ENCODE peak calls at places on chromosomes 5 and 9, in four cellular contexts. One of them, this sample, is unnamed.

GRCh38 chr9:84711936-84712335 is 42.4 kb downstream of the NTRK2 start:
- DNase-seq in left ventricle myocardium inferior: no peak
- DNase-seq in CD4-positive, alpha-beta T cell: no peak
- DNase-seq in fibroblast of mammary gland: peak
- DNase-seq in this sample: no peak

GRCh38 chr9:122216138-122216797 is 12.5 kb downstream of the LHX6 start:
- DNase-seq in left ventricle myocardium inferior: no peak
- DNase-seq in fibroblast of mammary gland: no peak
- DNase-seq in CD4-positive, alpha-beta T cell: no peak
- DNase-seq in this sample: no peak

GRCh38 chr9:33044677-33045282 is 19.7 kb downstream of the DNAJA1 start:
- DNase-seq in fibroblast of mammary gland: peak
- DNase-seq in left ventricle myocardium inferior: no peak
- DNase-seq in CD4-positive, alpha-beta T cell: no peak
- DNase-seq in this sample: no peak

GRCh38 chr5:113487779-113488644 is at the start of gene MCC:
- DNase-seq in fibroblast of mammary gland: peak
- DNase-seq in left ventricle myocardium inferior: peak
- DNase-seq in CD4-positive, alpha-beta T cell: no peak
- DNase-seq in this sample: peak

GRCh38 chr5:103674739-103675138 is 112.2 kb upstream of the NUDT12 start:
- DNase-seq in fibroblast of mammary gland: peak
- DNase-seq in CD4-positive, alpha-beta T cell: no peak
- DNase-seq in left ventricle myocardium inferior: no peak
- DNase-seq in this sample: no peak

GRCh38 chr5:140806834-140807775 is at the start of gene PCDHA4:
- DNase-seq in left ventricle myocardium inferior: no peak
- DNase-seq in fibroblast of mammary gland: peak
- DNase-seq in CD4-positive, alpha-beta T cell: no peak
- DNase-seq in this sample: peak

GRCh38 chr9:13719981-13720380 is 440.5 kb upstream of the MPDZ start:
- DNase-seq in fibroblast of mammary gland: peak
- DNase-seq in CD4-positive, alpha-beta T cell: no peak
- DNase-seq in left ventricle myocardium inferior: no peak
- DNase-seq in this sample: no peak

GRCh38 chr5:78387468-78388153 is 27.2 kb downstream of the SCAMP1 start:
- DNase-seq in left ventricle myocardium inferior: no peak
- DNase-seq in fibroblast of mammary gland: no peak
- DNase-seq in CD4-positive, alpha-beta T cell: no peak
- DNase-seq in this sample: no peak

GRCh38 chr5:134769206-134769605 is 10.6 kb downstream of the DDX46 start:
- DNase-seq in fibroblast of mammary gland: peak
- DNase-seq in CD4-positive, alpha-beta T cell: no peak
- DNase-seq in left ventricle myocardium inferior: no peak
- DNase-seq in this sample: no peak

GRCh38 chr5:125823572-125823971 is 599.6 kb upstream of the GRAMD2B start:
- DNase-seq in fibroblast of mammary gland: peak
- DNase-seq in left ventricle myocardium inferior: no peak
- DNase-seq in CD4-positive, alpha-beta T cell: no peak
- DNase-seq in this sample: no peak

GRCh38 chr5:82019342-82020138 is 47.7 kb downstream of the ATG10 start:
- DNase-seq in CD4-positive, alpha-beta T cell: no peak
- DNase-seq in left ventricle myocardium inferior: no peak
- DNase-seq in fibroblast of mammary gland: no peak
- DNase-seq in this sample: no peak

GRCh38 chr5:151906246-151906645 is 18.4 kb downstream of the GLRA1 start:
- DNase-seq in CD4-positive, alpha-beta T cell: no peak
- DNase-seq in left ventricle myocardium inferior: no peak
- DNase-seq in fibroblast of mammary gland: no peak
- DNase-seq in this sample: no peak

GRCh38 chr9:112754578-112754977 is 4.0 kb downstream of the SNX30 start:
- DNase-seq in left ventricle myocardium inferior: no peak
- DNase-seq in CD4-positive, alpha-beta T cell: no peak
- DNase-seq in fibroblast of mammary gland: peak
- DNase-seq in this sample: no peak

GRCh38 chr5:9212605-9213004 is 333.3 kb downstream of the SEMA5A start:
- DNase-seq in fibroblast of mammary gland: peak
- DNase-seq in CD4-positive, alpha-beta T cell: no peak
- DNase-seq in left ventricle myocardium inferior: no peak
- DNase-seq in this sample: no peak

GRCh38 chr9:97985058-97985861 is 2.1 kb downstream of the ANP32B start:
- DNase-seq in fibroblast of mammary gland: peak
- DNase-seq in left ventricle myocardium inferior: no peak
- DNase-seq in CD4-positive, alpha-beta T cell: peak
- DNase-seq in this sample: peak

GRCh38 chr5:147101654-147102053 is 133.2 kb upstream of the STK32A start:
- DNase-seq in CD4-positive, alpha-beta T cell: no peak
- DNase-seq in fibroblast of mammary gland: peak
- DNase-seq in left ventricle myocardium inferior: no peak
- DNase-seq in this sample: no peak

GRCh38 chr5:88203977-88204735 is 64.5 kb downstream of the TMEM161B start:
- DNase-seq in fibroblast of mammary gland: no peak
- DNase-seq in left ventricle myocardium inferior: no peak
- DNase-seq in CD4-positive, alpha-beta T cell: peak
- DNase-seq in this sample: no peak

GRCh38 chr9:127188396-127188795 is 66.0 kb upstream of the ANGPTL2 start:
- DNase-seq in left ventricle myocardium inferior: no peak
- DNase-seq in fibroblast of mammary gland: no peak
- DNase-seq in CD4-positive, alpha-beta T cell: no peak
- DNase-seq in this sample: no peak

GRCh38 chr9:134547161-134548100 is 94.2 kb upstream of the COL5A1 start:
- DNase-seq in left ventricle myocardium inferior: peak
- DNase-seq in CD4-positive, alpha-beta T cell: no peak
- DNase-seq in fibroblast of mammary gland: no peak
- DNase-seq in this sample: no peak

GRCh38 chr5:32099486-32100035 is 74.6 kb downstream of the GOLPH3 start:
- DNase-seq in fibroblast of mammary gland: no peak
- DNase-seq in CD4-positive, alpha-beta T cell: no peak
- DNase-seq in left ventricle myocardium inferior: no peak
- DNase-seq in this sample: no peak

GRCh38 chr9:19994296-19994695 is 205.5 kb upstream of the SLC24A2 start:
- DNase-seq in fibroblast of mammary gland: peak
- DNase-seq in left ventricle myocardium inferior: no peak
- DNase-seq in CD4-positive, alpha-beta T cell: no peak
- DNase-seq in this sample: no peak

DNA sequence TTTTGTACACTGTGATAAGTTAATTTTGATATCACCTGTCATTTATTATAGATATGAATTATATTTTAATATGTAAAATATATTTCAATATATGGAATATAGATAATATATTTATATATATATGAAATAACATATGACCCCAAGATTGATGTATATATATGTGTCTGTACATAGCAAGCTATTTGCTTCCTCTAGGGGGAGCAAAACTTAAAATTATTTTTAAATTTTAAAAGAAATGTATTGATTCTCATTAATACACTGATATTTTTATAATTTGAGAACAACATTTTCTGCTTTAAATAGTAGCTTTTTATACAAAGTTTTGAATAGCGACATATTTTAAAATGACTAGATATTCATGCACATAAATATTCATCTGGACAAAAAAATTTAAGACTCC is 272.0 kb downstream of the DMRTA1 start:
- DNase-seq in fibroblast of mammary gland: no peak
- DNase-seq in left ventricle myocardium inferior: no peak
- DNase-seq in CD4-positive, alpha-beta T cell: no peak
- DNase-seq in this sample: no peak
- TF ChIP-seq CTCF in fibroblast of mammary gland: peak
- TF ChIP-seq CTCF in left ventricle myocardium inferior: no peak
- TF ChIP-seq CTCF in CD4-positive, alpha-beta T cell: no peak
- TF ChIP-seq CTCF in this sample: peak

GRCh38 chr9:34254141-34254913 is 74.7 kb downstream of the KIF24 start:
- DNase-seq in CD4-positive, alpha-beta T cell: no peak
- DNase-seq in left ventricle myocardium inferior: peak
- DNase-seq in fibroblast of mammary gland: peak
- DNase-seq in this sample: no peak

GRCh38 chr9:34254966-34255825 is 73.9 kb downstream of the KIF24 start:
- DNase-seq in CD4-positive, alpha-beta T cell: no peak
- DNase-seq in fibroblast of mammary gland: peak
- DNase-seq in left ventricle myocardium inferior: no peak
- DNase-seq in this sample: no peak

GRCh38 chr9:34252016-34252415 is 73.2 kb downstream of the UBAP1 start:
- DNase-seq in left ventricle myocardium inferior: no peak
- DNase-seq in CD4-positive, alpha-beta T cell: no peak
- DNase-seq in fibroblast of mammary gland: peak
- DNase-seq in this sample: no peak

GRCh38 chr9:34252670-34253459 is 74.0 kb downstream of the UBAP1 start:
- DNase-seq in CD4-positive, alpha-beta T cell: peak
- DNase-seq in fibroblast of mammary gland: peak
- DNase-seq in left ventricle myocardium inferior: peak
- DNase-seq in this sample: peak

GRCh38 chr9:34253460-34253837 is 74.6 kb downstream of the UBAP1 start:
- DNase-seq in fibroblast of mammary gland: peak
- DNase-seq in CD4-positive, alpha-beta T cell: no peak
- DNase-seq in left ventricle myocardium inferior: peak
- DNase-seq in this sample: no peak
- TF ChIP-seq CTCF in fibroblast of mammary gland: peak
- TF ChIP-seq CTCF in CD4-positive, alpha-beta T cell: no peak
- TF ChIP-seq CTCF in left ventricle myocardium inferior: peak
- TF ChIP-seq CTCF in this sample: no peak

GRCh38 chr5:26700759-26701384 is 337.5 kb downstream of the CDH9 start:
- DNase-seq in left ventricle myocardium inferior: no peak
- DNase-seq in CD4-positive, alpha-beta T cell: no peak
- DNase-seq in fibroblast of mammary gland: peak
- DNase-seq in this sample: peak
- TF ChIP-seq CTCF in left ventricle myocardium inferior: peak
- TF ChIP-seq CTCF in CD4-positive, alpha-beta T cell: no peak
- TF ChIP-seq CTCF in fibroblast of mammary gland: peak
- TF ChIP-seq CTCF in this sample: peak

DNA sequence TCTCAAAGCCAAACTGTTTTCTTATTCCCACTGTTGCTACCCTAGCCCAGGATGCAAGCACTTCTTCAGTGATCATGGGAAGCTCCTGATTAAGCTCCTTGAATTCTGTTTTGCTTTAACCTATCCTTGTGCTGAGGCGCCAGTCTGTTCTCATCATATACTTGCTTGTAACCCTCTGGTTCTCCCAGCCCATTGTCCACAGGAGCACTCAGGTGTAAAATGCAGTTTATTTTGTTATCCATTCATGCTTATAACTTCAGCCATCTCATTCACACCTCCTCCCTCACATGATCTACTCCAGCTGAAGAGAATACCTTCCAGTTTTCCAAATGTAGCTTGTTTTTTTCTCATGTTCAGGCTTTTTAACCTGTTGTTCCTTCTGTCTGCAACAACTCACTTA is 402.1 kb upstream of the BRINP1 start:
- DNase-seq in CD4-positive, alpha-beta T cell: no peak
- DNase-seq in left ventricle myocardium inferior: no peak
- DNase-seq in fibroblast of mammary gland: no peak
- DNase-seq in this sample: no peak
- TF ChIP-seq CTCF in CD4-positive, alpha-beta T cell: no peak
- TF ChIP-seq CTCF in left ventricle myocardium inferior: no peak
- TF ChIP-seq CTCF in fibroblast of mammary gland: no peak
- TF ChIP-seq CTCF in this sample: no peak

GRCh38 chr9:26725573-26725972 is 167.0 kb downstream of the CAAP1 start:
- DNase-seq in left ventricle myocardium inferior: no peak
- DNase-seq in fibroblast of mammary gland: peak
- DNase-seq in CD4-positive, alpha-beta T cell: no peak
- DNase-seq in this sample: no peak

GRCh38 chr9:26722755-26723154 is 169.8 kb downstream of the CAAP1 start:
- DNase-seq in fibroblast of mammary gland: no peak
- DNase-seq in left ventricle myocardium inferior: no peak
- DNase-seq in CD4-positive, alpha-beta T cell: no peak
- DNase-seq in this sample: no peak

GRCh38 chr9:26727471-26727870 is 165.1 kb downstream of the CAAP1 start:
- DNase-seq in left ventricle myocardium inferior: no peak
- DNase-seq in CD4-positive, alpha-beta T cell: no peak
- DNase-seq in fibroblast of mammary gland: no peak
- DNase-seq in this sample: no peak

GRCh38 chr9:26723486-26723885 is 169.1 kb downstream of the CAAP1 start:
- DNase-seq in fibroblast of mammary gland: peak
- DNase-seq in CD4-positive, alpha-beta T cell: no peak
- DNase-seq in left ventricle myocardium inferior: no peak
- DNase-seq in this sample: peak
- TF ChIP-seq CTCF in fibroblast of mammary gland: peak
- TF ChIP-seq CTCF in CD4-positive, alpha-beta T cell: no peak
- TF ChIP-seq CTCF in left ventricle myocardium inferior: no peak
- TF ChIP-seq CTCF in this sample: peak

DNA sequence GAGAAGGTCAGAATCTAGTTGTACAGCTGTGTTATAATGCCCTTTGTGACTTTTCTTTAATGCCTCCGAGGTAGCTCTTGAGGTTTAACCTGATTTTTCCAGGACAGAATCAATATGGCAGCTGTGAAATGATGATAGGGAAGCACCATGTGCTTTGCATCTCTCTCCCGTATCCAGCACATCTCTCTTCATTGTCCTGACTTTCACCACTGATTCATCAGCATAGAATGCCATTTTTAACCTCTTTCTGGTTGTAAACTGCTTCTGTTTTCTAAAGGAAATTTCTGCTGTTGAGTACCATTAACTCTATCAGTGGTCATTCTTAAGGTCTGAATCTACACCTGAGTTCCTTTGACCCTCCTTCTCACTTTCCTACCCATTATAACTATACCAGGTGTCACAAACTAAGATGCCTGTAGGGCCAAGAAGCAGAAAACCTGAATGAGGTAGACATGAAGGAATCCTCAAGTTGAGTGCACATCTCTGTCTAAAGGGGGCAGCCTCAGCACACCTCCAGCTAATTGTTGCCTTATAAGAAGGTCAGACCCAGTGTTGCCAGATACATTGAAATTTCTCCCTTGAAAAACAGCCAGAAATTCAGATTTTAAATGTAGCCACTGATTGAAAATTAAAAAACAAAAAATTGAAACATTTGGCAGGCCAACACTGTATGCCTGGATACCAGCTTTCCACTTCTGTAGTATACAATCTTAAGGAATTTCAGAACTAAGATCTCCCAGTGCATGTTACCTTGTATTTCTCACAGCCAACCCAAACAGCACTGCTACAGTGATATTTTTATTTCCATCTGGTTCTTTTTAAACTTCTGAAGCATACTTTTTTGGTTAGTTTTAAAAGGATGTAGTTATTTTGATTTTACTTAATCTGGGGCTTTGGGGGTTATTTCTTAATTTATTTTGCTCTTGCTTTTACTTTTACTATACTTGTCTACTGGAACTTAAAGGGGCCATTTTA is 35.8 kb upstream of the TLX3 start:
- DNase-seq in left ventricle myocardium inferior: no peak
- DNase-seq in fibroblast of mammary gland: peak
- DNase-seq in CD4-positive, alpha-beta T cell: no peak
- DNase-seq in this sample: no peak
- TF ChIP-seq CTCF in left ventricle myocardium inferior: peak
- TF ChIP-seq CTCF in fibroblast of mammary gland: peak
- TF ChIP-seq CTCF in CD4-positive, alpha-beta T cell: no peak
- TF ChIP-seq CTCF in this sample: peak

DNA sequence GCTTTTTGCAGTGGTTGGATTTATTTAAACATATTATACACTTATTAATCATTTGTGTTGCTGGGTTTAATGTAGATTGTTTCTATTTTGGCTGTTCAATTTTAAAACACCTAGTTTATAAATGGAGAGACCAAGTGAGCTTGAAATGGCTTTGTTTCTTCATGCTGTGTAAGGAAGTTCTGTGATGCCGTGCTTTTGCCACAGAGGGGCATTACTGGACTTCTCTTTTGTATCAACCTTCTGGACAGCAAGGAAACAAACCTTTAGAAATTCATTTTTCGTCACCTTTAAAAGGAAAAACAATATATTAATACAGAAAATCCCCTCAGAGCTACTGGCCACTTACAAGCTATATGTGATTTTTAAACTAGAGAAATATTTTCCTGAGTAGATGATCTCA is 81.9 kb downstream of the DMRTA1 start:
- DNase-seq in CD4-positive, alpha-beta T cell: no peak
- DNase-seq in fibroblast of mammary gland: peak
- DNase-seq in left ventricle myocardium inferior: no peak
- DNase-seq in this sample: no peak
- TF ChIP-seq CTCF in CD4-positive, alpha-beta T cell: no peak
- TF ChIP-seq CTCF in fibroblast of mammary gland: peak
- TF ChIP-seq CTCF in left ventricle myocardium inferior: peak
- TF ChIP-seq CTCF in this sample: peak